ENCODE peak calls at places on chromosomes 4 and X, in five cellular contexts. One of them, this sample, is unnamed.

GRCh38 chrX:122625821-122626220 is 558.3 kb upstream of the GRIA3 start:
- DNase-seq in lower leg skin: no peak
- DNase-seq in AG09309: peak
- DNase-seq in transverse colon: no peak
- DNase-seq in stomach: no peak
- DNase-seq in this sample: no peak

GRCh38 chr4:2357821-2358745 is 60.4 kb downstream of the ZFYVE28 start:
- DNase-seq in lower leg skin: peak
- DNase-seq in AG09309: no peak
- DNase-seq in transverse colon: peak
- DNase-seq in stomach: no peak
- DNase-seq in this sample: no peak

GRCh38 chrX:48540015-48540350 is 469 bp downstream of the TBC1D25 start:
- DNase-seq in lower leg skin: peak
- DNase-seq in AG09309: no peak
- DNase-seq in transverse colon: peak
- DNase-seq in stomach: peak
- DNase-seq in this sample: no peak

GRCh38 chrX:153971124-153971631 is 440 bp downstream of the HCFC1 start:
- DNase-seq in lower leg skin: peak
- DNase-seq in AG09309: peak
- DNase-seq in transverse colon: peak
- DNase-seq in stomach: peak
- DNase-seq in this sample: peak

GRCh38 chrX:13569479-13570244 is at the start of gene EGFL6:
- DNase-seq in lower leg skin: no peak
- DNase-seq in AG09309: no peak
- DNase-seq in transverse colon: no peak
- DNase-seq in stomach: no peak
- DNase-seq in this sample: no peak

GRCh38 chr4:52554606-52555355 is 104.3 kb downstream of the USP46 start:
- DNase-seq in lower leg skin: no peak
- DNase-seq in AG09309: no peak
- DNase-seq in transverse colon: no peak
- DNase-seq in stomach: no peak
- DNase-seq in this sample: no peak

GRCh38 chr4:165654556-165654955 is 218.5 kb upstream of the TLL1 start:
- DNase-seq in lower leg skin: no peak
- DNase-seq in AG09309: no peak
- DNase-seq in transverse colon: no peak
- DNase-seq in stomach: no peak
- DNase-seq in this sample: no peak

GRCh38 chr4:101419324-101420135 is 72.2 kb upstream of the PPP3CA start:
- DNase-seq in lower leg skin: no peak
- DNase-seq in AG09309: peak
- DNase-seq in transverse colon: peak
- DNase-seq in stomach: no peak
- DNase-seq in this sample: no peak

GRCh38 chr4:89249716-89250361 is 57.8 kb downstream of the GPRIN3 start:
- DNase-seq in lower leg skin: no peak
- DNase-seq in AG09309: no peak
- DNase-seq in transverse colon: no peak
- DNase-seq in stomach: no peak
- DNase-seq in this sample: no peak

GRCh38 chr4:53541577-53542206 is 49.6 kb downstream of the LNX1 start:
- DNase-seq in lower leg skin: no peak
- DNase-seq in AG09309: peak
- DNase-seq in transverse colon: no peak
- DNase-seq in stomach: no peak
- DNase-seq in this sample: no peak

GRCh38 chrX:64698317-64698716 is 277.9 kb downstream of the ZC4H2 start:
- DNase-seq in lower leg skin: no peak
- DNase-seq in AG09309: no peak
- DNase-seq in transverse colon: no peak
- DNase-seq in stomach: no peak
- DNase-seq in this sample: no peak

GRCh38 chr4:110196871-110197420 is 1.5 kb downstream of the ELOVL6 start:
- DNase-seq in lower leg skin: peak
- DNase-seq in AG09309: no peak
- DNase-seq in transverse colon: peak
- DNase-seq in stomach: peak
- DNase-seq in this sample: no peak

GRCh38 chr4:176970853-176971252 is 178.1 kb upstream of the VEGFC start:
- DNase-seq in lower leg skin: no peak
- DNase-seq in AG09309: no peak
- DNase-seq in transverse colon: no peak
- DNase-seq in stomach: no peak
- DNase-seq in this sample: no peak

GRCh38 chr4:6925357-6925836 is 15.8 kb downstream of the TBC1D14 start:
- DNase-seq in lower leg skin: no peak
- DNase-seq in AG09309: no peak
- DNase-seq in transverse colon: no peak
- DNase-seq in stomach: no peak
- DNase-seq in this sample: no peak

GRCh38 chrX:118526149-118526548 is 30.5 kb downstream of the DOCK11 start:
- DNase-seq in lower leg skin: no peak
- DNase-seq in AG09309: no peak
- DNase-seq in transverse colon: no peak
- DNase-seq in stomach: no peak
- DNase-seq in this sample: no peak

GRCh38 chr4:13240066-13240465 is 244.1 kb downstream of the RAB28 start:
- DNase-seq in lower leg skin: no peak
- DNase-seq in AG09309: no peak
- DNase-seq in transverse colon: no peak
- DNase-seq in stomach: no peak
- DNase-seq in this sample: no peak

GRCh38 chr4:47075241-47075640 is 43.9 kb downstream of the GABRB1 start:
- DNase-seq in lower leg skin: no peak
- DNase-seq in AG09309: no peak
- DNase-seq in transverse colon: no peak
- DNase-seq in stomach: no peak
- DNase-seq in this sample: no peak

GRCh38 chr4:55396305-55397023 is 707 bp downstream of the TMEM165 start:
- DNase-seq in lower leg skin: peak
- DNase-seq in AG09309: no peak
- DNase-seq in transverse colon: peak
- DNase-seq in stomach: peak
- DNase-seq in this sample: peak

GRCh38 chrX:85052207-85052606 is 48.5 kb downstream of the APOOL start:
- DNase-seq in lower leg skin: no peak
- DNase-seq in AG09309: no peak
- DNase-seq in transverse colon: no peak
- DNase-seq in stomach: no peak
- DNase-seq in this sample: no peak

GRCh38 chrX:85051627-85052026 is 48.0 kb downstream of the APOOL start:
- DNase-seq in lower leg skin: no peak
- DNase-seq in AG09309: no peak
- DNase-seq in transverse colon: no peak
- DNase-seq in stomach: no peak
- DNase-seq in this sample: no peak

DNA sequence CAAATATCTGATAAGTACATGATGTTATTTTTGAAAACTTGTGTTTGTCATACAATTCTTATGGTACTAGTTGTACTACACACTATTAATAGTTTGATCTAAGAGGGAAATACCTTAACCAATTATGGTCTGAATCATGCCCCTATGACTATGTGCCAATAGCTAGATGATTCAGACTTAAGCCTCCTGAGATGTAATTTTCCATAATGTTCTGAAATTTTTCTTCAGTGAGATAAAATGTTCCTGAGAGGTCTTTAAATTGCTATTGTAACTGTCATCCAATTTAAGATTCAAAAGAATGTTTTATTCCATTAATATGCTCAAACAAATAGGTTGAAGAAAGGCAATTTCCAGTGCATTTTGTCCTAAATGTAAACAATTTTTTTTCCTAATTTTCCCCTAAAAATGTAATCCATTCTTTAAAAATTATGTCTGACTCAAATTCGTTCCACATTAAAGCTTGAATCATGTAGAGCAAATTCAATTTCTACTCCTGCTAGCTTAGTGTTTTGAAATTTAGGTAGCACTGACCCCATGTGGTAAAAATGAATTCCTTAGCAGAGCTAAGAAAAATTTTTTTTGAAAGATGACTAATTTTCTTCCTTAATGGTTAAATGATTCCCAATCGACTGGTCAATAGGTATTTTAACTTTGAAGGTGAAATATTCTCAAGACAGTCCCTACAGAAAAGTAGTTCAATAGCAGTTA is 49.1 kb downstream of the APOOL start:
- DNase-seq in lower leg skin: no peak
- DNase-seq in AG09309: peak
- DNase-seq in transverse colon: no peak
- DNase-seq in stomach: no peak
- DNase-seq in this sample: no peak
- H3K4me3 ChIP-seq in lower leg skin: no peak
- H3K4me3 ChIP-seq in AG09309: no peak
- H3K4me3 ChIP-seq in transverse colon: no peak
- H3K4me3 ChIP-seq in stomach: no peak
- H3K4me3 ChIP-seq in this sample: no peak

GRCh38 chr4:98546910-98547544 is 111.4 kb downstream of the TSPAN5 start:
- DNase-seq in lower leg skin: no peak
- DNase-seq in AG09309: peak
- DNase-seq in transverse colon: no peak
- DNase-seq in stomach: no peak
- DNase-seq in this sample: no peak
- H3K4me3 ChIP-seq in lower leg skin: no peak
- H3K4me3 ChIP-seq in AG09309: peak
- H3K4me3 ChIP-seq in transverse colon: no peak
- H3K4me3 ChIP-seq in stomach: peak
- H3K4me3 ChIP-seq in this sample: no peak

DNA sequence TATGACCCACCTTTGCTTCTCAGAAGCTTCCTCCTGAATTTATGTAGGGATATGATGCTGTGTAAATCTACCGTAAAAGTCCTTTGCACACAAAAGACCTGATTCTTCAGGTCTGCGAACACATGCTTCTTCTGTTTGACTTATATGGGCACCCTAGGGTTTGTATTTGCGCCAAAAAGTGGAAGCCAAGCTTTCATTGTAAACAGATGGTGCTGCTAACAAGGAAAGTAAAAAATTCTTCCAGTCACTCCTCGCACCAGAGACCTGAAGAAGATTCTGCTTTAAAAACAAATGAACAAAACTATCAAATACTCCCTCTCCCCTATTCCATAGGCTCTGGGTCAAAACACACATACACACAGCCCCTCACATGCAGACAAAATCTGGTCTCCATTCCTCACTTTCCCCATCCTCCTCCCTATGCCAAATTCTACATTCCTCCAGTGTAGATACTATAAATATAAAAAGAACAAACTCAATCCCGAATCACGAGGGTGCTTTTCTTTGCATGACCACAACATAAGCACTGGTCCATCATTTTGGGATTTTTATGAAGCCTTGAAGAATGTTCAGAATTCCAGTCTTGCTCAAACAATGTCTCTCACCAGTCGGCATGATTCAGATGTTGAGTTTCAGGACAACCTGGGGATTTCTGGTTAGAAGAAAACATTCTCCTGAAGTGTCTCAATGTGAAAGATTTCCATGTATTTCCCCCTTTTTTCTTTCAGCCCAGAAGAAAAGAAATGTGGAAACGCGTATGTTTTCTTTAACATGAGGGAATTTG is 125.1 kb downstream of the PALLD start:
- DNase-seq in lower leg skin: peak
- DNase-seq in AG09309: peak
- DNase-seq in transverse colon: no peak
- DNase-seq in stomach: no peak
- DNase-seq in this sample: no peak
- H3K4me3 ChIP-seq in lower leg skin: no peak
- H3K4me3 ChIP-seq in AG09309: no peak
- H3K4me3 ChIP-seq in transverse colon: no peak
- H3K4me3 ChIP-seq in stomach: no peak
- H3K4me3 ChIP-seq in this sample: no peak

DNA sequence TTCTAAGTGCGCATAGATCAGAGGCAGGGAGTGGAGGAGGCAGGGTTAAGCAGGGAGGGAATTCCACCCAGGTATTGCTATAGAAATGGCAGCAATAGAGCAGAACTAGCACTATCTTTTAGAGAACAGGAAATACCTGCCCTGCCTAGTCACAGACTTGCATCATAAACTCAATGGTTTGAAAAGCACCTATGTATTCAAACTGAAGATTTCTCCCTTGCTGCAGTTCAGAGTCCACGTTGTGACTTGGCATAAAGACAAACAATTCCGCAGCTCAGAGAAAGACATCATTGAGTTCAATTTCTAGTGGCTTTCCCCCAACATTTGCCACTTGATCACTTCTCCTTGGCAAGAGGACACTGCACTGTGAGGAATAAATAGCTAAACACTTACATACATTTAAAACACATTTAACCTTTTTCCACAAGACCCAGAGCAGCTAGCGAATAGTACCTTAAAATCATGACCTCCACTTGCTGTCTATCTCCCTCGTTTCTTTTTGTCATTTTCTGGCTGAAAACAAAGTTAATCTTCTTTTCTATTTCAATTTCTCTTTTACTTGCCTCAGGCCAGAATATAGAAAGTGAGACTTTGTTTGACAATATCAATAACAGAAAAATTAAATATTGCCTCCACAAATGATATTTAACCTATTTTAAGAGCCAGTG is 42.4 kb downstream of the SLC7A11 start:
- DNase-seq in lower leg skin: no peak
- DNase-seq in AG09309: no peak
- DNase-seq in transverse colon: peak
- DNase-seq in stomach: peak
- DNase-seq in this sample: peak
- H3K4me3 ChIP-seq in lower leg skin: no peak
- H3K4me3 ChIP-seq in AG09309: no peak
- H3K4me3 ChIP-seq in transverse colon: no peak
- H3K4me3 ChIP-seq in stomach: no peak
- H3K4me3 ChIP-seq in this sample: no peak

GRCh38 chrX:9342581-9343051 is 122.2 kb upstream of the TBL1X start:
- DNase-seq in lower leg skin: peak
- DNase-seq in AG09309: no peak
- DNase-seq in transverse colon: peak
- DNase-seq in stomach: peak
- DNase-seq in this sample: peak
- H3K4me3 ChIP-seq in lower leg skin: no peak
- H3K4me3 ChIP-seq in AG09309: peak
- H3K4me3 ChIP-seq in transverse colon: no peak
- H3K4me3 ChIP-seq in stomach: peak
- H3K4me3 ChIP-seq in this sample: no peak

DNA sequence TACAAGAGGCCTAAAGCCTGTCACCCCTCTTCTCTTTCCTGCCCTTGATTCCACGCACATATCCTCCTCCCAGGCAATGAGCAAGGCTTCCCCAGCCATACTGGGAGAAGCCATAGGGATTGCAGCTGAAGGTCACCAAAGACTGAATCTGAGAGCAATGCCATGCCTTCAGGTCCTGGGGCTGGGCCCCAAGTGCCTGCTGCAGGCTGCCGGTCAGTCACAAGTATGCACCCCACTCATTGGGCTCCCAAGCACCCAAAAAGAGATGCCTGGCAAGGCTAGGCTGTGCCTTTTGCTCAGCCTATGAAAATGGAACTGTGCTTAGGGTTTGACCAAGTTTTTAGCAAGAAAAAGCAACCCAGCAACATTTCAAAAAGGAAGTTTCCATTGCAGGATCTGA is 210.6 kb upstream of the MAMLD1 start:
- DNase-seq in lower leg skin: no peak
- DNase-seq in AG09309: no peak
- DNase-seq in transverse colon: no peak
- DNase-seq in stomach: no peak
- DNase-seq in this sample: no peak
- H3K4me3 ChIP-seq in lower leg skin: no peak
- H3K4me3 ChIP-seq in AG09309: no peak
- H3K4me3 ChIP-seq in transverse colon: no peak
- H3K4me3 ChIP-seq in stomach: no peak
- H3K4me3 ChIP-seq in this sample: no peak

GRCh38 chr4:182862166-182862875 is 54.9 kb downstream of the DCTD start:
- DNase-seq in lower leg skin: no peak
- DNase-seq in AG09309: no peak
- DNase-seq in transverse colon: no peak
- DNase-seq in stomach: peak
- DNase-seq in this sample: no peak
- H3K4me3 ChIP-seq in lower leg skin: no peak
- H3K4me3 ChIP-seq in AG09309: no peak
- H3K4me3 ChIP-seq in transverse colon: no peak
- H3K4me3 ChIP-seq in stomach: no peak
- H3K4me3 ChIP-seq in this sample: no peak